ENCODE peak calls at places on chromosomes 7 and 10, in ten cellular contexts. F is activated CD8-positive, alpha-beta memory T cell treated with anti-CD3 and anti-CD28 coated beads for 24 hours; N is left ventricle myocardium inferior; J is DMS79 treated with DMSO at 0.1 percent for 48 hours; A is IMR-90; G is nephron progenitor cell; P is T1000; I is central memory CD4-positive, alpha-beta T cell; Z is brain microvascular endothelial cell; E is sciatic nerve. O is an unnamed sample.

GRCh38 chr10:132337019-132337418 is 5.0 kb downstream of the LRRC27 start:
- DNase-seq in F (no peak), N (no peak), J (no peak), A (no peak), G (no peak), P (no peak), I (no peak), Z (no peak), E (no peak), O (no peak)

GRCh38 chr10:23186697-23187096 is 5.4 kb upstream of the PTF1A start:
- DNase-seq in F (no peak), N (no peak), J (no peak), A (no peak), G (no peak), P (no peak), I (no peak), Z (no peak), E (no peak), O (no peak)

GRCh38 chr10:47369251-47369894 is 14.7 kb downstream of the ZNF488 start:
- DNase-seq in F (peak), N (no peak), J (no peak), A (no peak), G (no peak), P (no peak), I (no peak), Z (no peak), E (peak), O (peak)

GRCh38 chr10:1529806-1530413 is 207.4 kb downstream of the ADARB2 start:
- DNase-seq in F (no peak), N (no peak), J (no peak), A (no peak), G (no peak), P (no peak), I (no peak), Z (no peak), E (peak), O (no peak)

GRCh38 chr7:101563198-101563901 is 65.7 kb downstream of the MYL10 start:
- DNase-seq in F (no peak), N (no peak), J (no peak), A (no peak), G (no peak), P (no peak), I (no peak), Z (no peak), E (no peak), O (no peak)

GRCh38 chr10:122786269-122786668 is 59.4 kb downstream of the CUZD1 start:
- DNase-seq in F (no peak), N (no peak), J (no peak), A (peak), G (peak), P (no peak), I (no peak), Z (peak), E (no peak), O (no peak)

GRCh38 chr10:114042895-114043531 is 653 bp upstream of the ADRB1 start:
- DNase-seq in F (peak), N (peak), J (no peak), A (peak), G (peak), P (no peak), I (no peak), Z (peak), E (no peak), O (no peak)

GRCh38 chr10:117370205-117370604 is 5.0 kb downstream of the PDZD8 start:
- DNase-seq in F (no peak), N (no peak), J (no peak), A (peak), G (no peak), P (no peak), I (no peak), Z (no peak), E (no peak), O (no peak)

GRCh38 chr10:133048306-133048705 is 39.4 kb upstream of the ADGRA1 start:
- DNase-seq in F (no peak), N (no peak), J (no peak), A (no peak), G (no peak), P (no peak), I (no peak), Z (no peak), E (no peak), O (no peak)

GRCh38 chr7:2869981-2870380 is 25.9 kb upstream of the GNA12 start:
- DNase-seq in F (no peak), N (no peak), J (no peak), A (no peak), G (no peak), P (no peak), I (no peak), Z (no peak), E (no peak), O (no peak)

GRCh38 chr10:64115913-64116643 is 594.9 kb downstream of the REEP3 start:
- DNase-seq in F (no peak), N (no peak), J (no peak), A (no peak), G (peak), P (no peak), I (no peak), Z (peak), E (no peak), O (no peak)

GRCh38 chr7:95960706-95961244 is 188.4 kb downstream of the DYNC1I1 start:
- DNase-seq in F (no peak), N (no peak), J (peak), A (no peak), G (no peak), P (no peak), I (no peak), Z (no peak), E (no peak), O (no peak)

GRCh38 chr7:122290476-122290875 is 14.1 kb downstream of the FEZF1 start:
- DNase-seq in F (no peak), N (no peak), J (no peak), A (no peak), G (no peak), P (no peak), I (no peak), Z (no peak), E (no peak), O (no peak)

GRCh38 chr10:77805676-77806075 is 120.9 kb downstream of the DLG5 start:
- DNase-seq in F (no peak), N (no peak), J (no peak), A (no peak), G (no peak), P (no peak), I (no peak), Z (no peak), E (no peak), O (no peak)

GRCh38 chr10:132193907-132194552 is 7.3 kb downstream of the DPYSL4 start:
- DNase-seq in F (no peak), N (no peak), J (no peak), A (no peak), G (peak), P (no peak), I (no peak), Z (no peak), E (no peak), O (no peak)

GRCh38 chr7:84191842-84192241 is 2.7 kb downstream of the SEMA3A start:
- DNase-seq in F (no peak), N (no peak), J (no peak), A (peak), G (no peak), P (no peak), I (no peak), Z (no peak), E (no peak), O (no peak)

GRCh38 chr7:141354251-141354650 is 197.0 kb upstream of the AGK start:
- DNase-seq in F (no peak), N (no peak), J (peak), A (peak), G (no peak), P (no peak), I (no peak), Z (peak), E (no peak), O (no peak)

GRCh38 chr7:98202367-98203195 is 8.7 kb upstream of the BHLHA15 start:
- DNase-seq in F (peak), N (no peak), J (no peak), A (no peak), G (no peak), P (no peak), I (peak), Z (no peak), E (no peak), O (no peak)

GRCh38 chr10:44384601-44385422 is at the start of gene CXCL12:
- DNase-seq in F (peak), N (peak), J (no peak), A (peak), G (peak), P (no peak), I (no peak), Z (no peak), E (peak), O (peak)

GRCh38 chr10:69757206-69757552 is 44.5 kb upstream of the COL13A1 start:
- DNase-seq in F (no peak), N (no peak), J (no peak), A (no peak), G (no peak), P (no peak), I (no peak), Z (no peak), E (no peak), O (no peak)

GRCh38 chr7:128997161-128997560 is 57.8 kb downstream of the TNPO3 start:
- DNase-seq in F (no peak), N (no peak), J (no peak), A (no peak), G (no peak), P (no peak), I (no peak), Z (no peak), E (no peak), O (no peak)

GRCh38 chr7:123538189-123538714 is 3.9 kb upstream of the IQUB start:
- DNase-seq in F (no peak), N (no peak), J (no peak), A (peak), G (no peak), P (no peak), I (no peak), Z (peak), E (no peak), O (no peak)

GRCh38 chr7:107528461-107528860 is 35.3 kb downstream of the COG5 start:
- DNase-seq in F (no peak), N (no peak), J (no peak), A (peak), G (no peak), P (no peak), I (no peak), Z (peak), E (no peak), O (no peak)

GRCh38 chr10:38118072-38118807 is 24.1 kb downstream of the ZNF37A start:
- DNase-seq in F (no peak), N (no peak), J (no peak), A (peak), G (no peak), P (no peak), I (no peak), Z (no peak), E (no peak), O (no peak)

GRCh38 chr7:6271694-6272371 is 591 bp downstream of the CYTH3 start:
- DNase-seq in F (peak), N (peak), J (peak), A (no peak), G (no peak), P (no peak), I (no peak), Z (no peak), E (peak), O (no peak)

GRCh38 chr7:152145853-152146466 is 120.5 kb downstream of the GALNT11 start:
- DNase-seq in F (no peak), N (no peak), J (peak), A (peak), G (peak), P (no peak), I (peak), Z (peak), E (no peak), O (no peak)

GRCh38 chr7:139673230-139673629 is 104.6 kb downstream of the HIPK2 start:
- DNase-seq in F (peak), N (no peak), J (no peak), A (no peak), G (no peak), P (no peak), I (no peak), Z (no peak), E (no peak), O (no peak)

GRCh38 chr10:70935631-70936030 is 47.3 kb upstream of the PCBD1 start:
- DNase-seq in F (no peak), N (no peak), J (no peak), A (no peak), G (no peak), P (no peak), I (no peak), Z (no peak), E (no peak), O (no peak)

GRCh38 chr10:79097021-79097695 is 28.4 kb downstream of the ZMIZ1 start:
- DNase-seq in F (no peak), N (no peak), J (no peak), A (peak), G (no peak), P (no peak), I (no peak), Z (no peak), E (no peak), O (no peak)

GRCh38 chr7:156985101-156985967 is 25.1 kb downstream of the MNX1 start:
- DNase-seq in F (no peak), N (no peak), J (no peak), A (no peak), G (no peak), P (no peak), I (no peak), Z (no peak), E (no peak), O (no peak)

GRCh38 chr10:119521443-119522204 is 20.9 kb downstream of the RGS10 start:
- DNase-seq in F (no peak), N (no peak), J (no peak), A (peak), G (no peak), P (no peak), I (no peak), Z (peak), E (no peak), O (no peak)

O was measured in type B pancreatic cell.